ENCODE peak calls at places on chromosome 15, in seven cellular contexts. Y, N, C, I, M, S and X are unnamed samples.

GRCh38 chr15:67750371-67750770 is 74.9 kb upstream of the SKOR1 start:
- DNase-seq in Y (peak; percentile 13), N (peak; percentile 84), C (no peak), I (peak; percentile 11), M (no peak), S (no peak), X (no peak)

GRCh38 chr15:42368096-42368495 is 8.8 kb downstream of the CAPN3 start:
- DNase-seq in Y (peak; percentile 22), N (no peak), C (no peak), I (no peak), M (no peak), S (no peak), X (no peak)

GRCh38 chr15:25727867-25728600 is 135.1 kb downstream of the ATP10A start:
- DNase-seq in Y (no peak), N (no peak), C (no peak), I (no peak), M (no peak), S (no peak), X (no peak)

GRCh38 chr15:66278671-66279070 is 14.7 kb upstream of the DIS3L start:
- DNase-seq in Y (no peak), N (no peak), C (no peak), I (no peak), M (no peak), S (no peak), X (no peak)

GRCh38 chr15:82919231-82919886 is 33.2 kb downstream of the HOMER2 start:
- DNase-seq in Y (no peak), N (peak; percentile 64), C (no peak), I (no peak), M (no peak), S (peak; percentile 87), X (no peak)

GRCh38 chr15:53808058-53808703 is 48.7 kb upstream of the WDR72 start:
- DNase-seq in Y (peak; percentile 18), N (peak; percentile 12), C (peak; percentile 36), I (peak; percentile 32), M (peak; percentile 7), S (no peak), X (no peak)

GRCh38 chr15:89462198-89462912 is 34.0 kb downstream of the RHCG start:
- DNase-seq in Y (peak; percentile 38), N (peak; percentile 57), C (peak; percentile 38), I (peak; percentile 97), M (peak; percentile 31), S (peak; percentile 8), X (peak; percentile 20)

GRCh38 chr15:73753250-73754130 is at the start of gene INSYN1:
- DNase-seq in Y (peak; percentile 38), N (no peak), C (peak; percentile 26), I (no peak), M (peak; percentile 18), S (peak; percentile 80), X (no peak)

GRCh38 chr15:62112616-62113593 is 46.1 kb downstream of the C2CD4A start:
- DNase-seq in Y (peak; percentile 93), N (peak; percentile 93), C (no peak), I (peak; percentile 11), M (peak; percentile 84), S (no peak), X (no peak)

GRCh38 chr15:66401130-66402021 is 14.7 kb downstream of the MAP2K1 start:
- DNase-seq in Y (no peak), N (peak; percentile 27), C (no peak), I (no peak), M (peak; percentile 45), S (no peak), X (no peak)

GRCh38 chr15:25497934-25498333 is 59.1 kb upstream of the UBE3A start:
- DNase-seq in Y (no peak), N (no peak), C (no peak), I (no peak), M (no peak), S (no peak), X (no peak)

GRCh38 chr15:41957021-41957897 is 15.1 kb downstream of the EHD4 start:
- DNase-seq in Y (no peak), N (no peak), C (no peak), I (no peak), M (no peak), S (no peak), X (no peak)

GRCh38 chr15:26242565-26242964 is 379.4 kb upstream of the ATP10A start:
- DNase-seq in Y (no peak), N (no peak), C (no peak), I (no peak), M (no peak), S (no peak), X (no peak)

GRCh38 chr15:55589297-55589696 is 1.2 kb upstream of the PYGO1 start:
- DNase-seq in Y (no peak), N (no peak), C (no peak), I (no peak), M (peak; percentile 10), S (no peak), X (no peak)

GRCh38 chr15:70248116-70249025 is 150.7 kb upstream of the TLE3 start:
- DNase-seq in Y (no peak), N (no peak), C (peak; percentile 66), I (no peak), M (no peak), S (peak; percentile 72), X (no peak)

GRCh38 chr15:68993276-68993675 is 21.2 kb upstream of the NOX5 start:
- DNase-seq in Y (no peak), N (no peak), C (no peak), I (no peak), M (no peak), S (no peak), X (no peak)